ENCODE peak calls at places on chromosomes 13 and 19, in seven cellular contexts. T is mesenchymal stem cell, L is pancreas, A is PC-3, E is suprapubic skin, B is psoas muscle, R is IMR-90. K is an unnamed sample.

GRCh38 chr19:10474962-10475451 is 28.1 kb downstream of the KEAP1 start:
- DNase-seq in T (no peak), L (no peak), A (no peak), E (no peak), B (no peak), R (no peak), K (no peak)

GRCh38 chr13:40152145-40152544 is 496.7 kb downstream of the COG6 start:
- DNase-seq in T (peak; percentile 65), L (no peak), A (peak; percentile 67), E (no peak), B (no peak), R (peak; percentile 49), K (no peak)

GRCh38 chr19:10182847-10183246 is 11.9 kb downstream of the DNMT1 start:
- DNase-seq in T (no peak), L (no peak), A (no peak), E (no peak), B (no peak), R (no peak), K (no peak)

GRCh38 chr19:31572671-31573298 is 223.5 kb upstream of the TSHZ3 start:
- DNase-seq in T (no peak), L (no peak), A (no peak), E (no peak), B (no peak), R (no peak), K (no peak)

GRCh38 chr19:53961523-53962345 is 1.0 kb upstream of the CACNG8 start:
- DNase-seq in T (no peak), L (no peak), A (no peak), E (no peak), B (no peak), R (no peak), K (no peak)

GRCh38 chr19:53365899-53366493 is 491 bp downstream of the ZNF525 start:
- DNase-seq in T (no peak), L (peak; percentile 75), A (peak; percentile 50), E (no peak), B (peak; percentile 57), R (no peak), K (peak; percentile 29)

GRCh38 chr19:6532244-6532999 is 1.6 kb downstream of the TNFSF9 start:
- DNase-seq in T (no peak), L (no peak), A (no peak), E (no peak), B (no peak), R (no peak), K (no peak)

GRCh38 chr13:99996177-99996705 is 14.7 kb downstream of the ZIC2 start:
- DNase-seq in T (peak; percentile 37), L (no peak), A (no peak), E (no peak), B (no peak), R (no peak), K (no peak)

GRCh38 chr19:51034704-51035103 is at the start of gene KLK12:
- DNase-seq in T (no peak), L (no peak), A (no peak), E (no peak), B (no peak), R (no peak), K (no peak)

GRCh38 chr13:75173457-75174356 is 308.3 kb downstream of the TBC1D4 start:
- DNase-seq in T (no peak), L (no peak), A (no peak), E (no peak), B (no peak), R (no peak), K (no peak)

GRCh38 chr13:77056382-77056781 is 29.4 kb upstream of the FBXL3 start:
- DNase-seq in T (no peak), L (no peak), A (no peak), E (no peak), B (no peak), R (no peak), K (no peak)

DNA sequence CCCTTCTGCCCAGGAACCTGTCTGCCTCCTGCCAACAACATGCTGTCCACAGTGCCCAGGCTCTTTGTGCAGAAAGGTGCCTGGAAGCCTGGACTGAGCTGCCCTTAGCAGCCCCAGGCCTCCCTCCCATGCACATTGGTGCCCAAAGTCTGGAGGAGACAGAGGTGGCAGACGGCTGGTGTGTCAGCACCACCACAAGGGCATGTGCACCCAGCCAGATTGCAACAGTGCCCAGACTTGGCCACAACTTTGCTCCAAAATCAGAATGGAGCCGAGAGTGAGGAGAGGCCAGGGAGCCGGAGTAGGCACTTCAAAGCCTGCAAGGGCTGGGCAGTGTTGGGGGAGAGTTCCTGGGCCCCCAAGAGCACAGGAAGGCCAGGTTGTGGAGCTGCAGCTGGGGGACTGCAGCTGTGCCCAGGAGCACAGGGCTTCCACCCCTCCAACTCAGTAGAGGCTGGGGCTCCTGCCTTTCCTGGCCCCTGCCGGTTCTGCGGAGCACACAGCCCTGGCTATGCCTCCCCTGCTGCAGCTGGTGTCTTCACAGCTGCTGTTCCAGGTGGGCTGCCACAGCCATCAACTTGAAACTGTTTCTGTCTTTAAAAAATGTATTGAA is 1255.8 kb downstream of the SLITRK5 start:
- DNase-seq in T (no peak), L (peak; percentile 45), A (no peak), E (no peak), B (no peak), R (no peak), K (no peak)
- H3K4me1 ChIP-seq in T (no peaks in the 10 kb centered on the region), L (no peaks in the 10 kb centered on the region), A (no peaks in the 10 kb centered on the region), E (no peaks in the 10 kb centered on the region), B (no peaks in the 10 kb centered on the region), R (no peaks in the 10 kb centered on the region), K (no peaks in the 10 kb centered on the region)

GRCh38 chr19:5045956-5046338 is 77.0 kb downstream of the KDM4B start:
- DNase-seq in T (no peak), L (no peak), A (no peak), E (no peak), B (no peak), R (no peak), K (no peak)

GRCh38 chr19:5047251-5047935 is 78.5 kb downstream of the KDM4B start:
- DNase-seq in T (no peak), L (no peak), A (no peak), E (no peak), B (no peak), R (no peak), K (no peak)

GRCh38 chr19:5048091-5048726 is 79.3 kb downstream of the KDM4B start:
- DNase-seq in T (peak; percentile 74), L (peak; percentile 93), A (peak; percentile 92), E (no peak), B (peak; percentile 89), R (peak; percentile 67), K (peak; percentile 67)

GRCh38 chr19:5045015-5045414 is 76.1 kb downstream of the KDM4B start:
- DNase-seq in T (no peak), L (no peak), A (no peak), E (no peak), B (no peak), R (no peak), K (no peak)

GRCh38 chr19:5046339-5047039 is 77.6 kb downstream of the KDM4B start:
- DNase-seq in T (peak; percentile 84), L (peak; percentile 81), A (peak; percentile 99), E (no peak), B (peak; percentile 62), R (peak; percentile 40), K (peak; percentile 69)
- H3K27ac ChIP-seq in T (peak overlapping the region; percentile 60), L (peak overlapping the region; percentile 31), A (peak overlapping the region; percentile 87), E (peak overlapping the region; percentile 83), B (peak overlapping the region; percentile 66), R (peak overlapping the region; percentile 32), K (peak overlapping the region; percentile 59)

DNA sequence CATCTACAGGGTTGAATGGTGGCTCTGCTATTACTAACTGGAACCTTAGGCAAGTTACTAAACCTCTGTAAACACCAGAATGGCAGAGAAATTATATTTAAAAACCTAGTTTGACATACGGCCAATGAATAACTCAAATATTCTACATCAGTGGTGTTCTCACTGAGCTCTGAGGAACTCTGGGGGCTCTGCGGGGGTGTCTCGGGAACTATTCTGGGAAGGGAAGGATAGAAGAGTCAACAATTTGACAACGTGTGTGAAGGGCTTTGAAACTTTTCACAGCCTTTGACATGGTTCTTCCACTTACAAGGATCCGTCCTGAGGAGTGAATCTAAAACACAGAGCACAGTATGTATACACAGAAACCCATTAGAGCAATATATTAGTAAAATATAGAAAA is 38.7 kb downstream of the SOHLH2 start:
- DNase-seq in T (no peak), L (no peak), A (no peak), E (no peak), B (no peak), R (no peak), K (no peak)
- H3K4me1 ChIP-seq in T (no peaks in the 10 kb centered on the region), L (no peaks in the 10 kb centered on the region), A (no peaks in the 10 kb centered on the region), E (no peaks in the 10 kb centered on the region), B (no peaks in the 10 kb centered on the region), R (no peaks in the 10 kb centered on the region), K (no peaks in the 10 kb centered on the region)

GRCh38 chr19:16373079-16373478 is 48.5 kb downstream of the KLF2 start:
- DNase-seq in T (no peak), L (no peak), A (no peak), E (no peak), B (peak; percentile 36), R (no peak), K (no peak)

GRCh38 chr19:16373989-16374388 is 49.4 kb downstream of the KLF2 start:
- DNase-seq in T (no peak), L (peak; percentile 11), A (no peak), E (no peak), B (peak; percentile 16), R (no peak), K (no peak)

GRCh38 chr19:16375157-16375935 is 50.7 kb downstream of the KLF2 start:
- DNase-seq in T (no peak), L (peak; percentile 9), A (no peak), E (no peak), B (peak; percentile 12), R (no peak), K (no peak)

GRCh38 chr19:16373539-16373938 is 48.9 kb downstream of the KLF2 start:
- DNase-seq in T (peak; percentile 94), L (no peak), A (no peak), E (no peak), B (peak; percentile 70), R (peak; percentile 83), K (no peak)

GRCh38 chr19:16374436-16374835 is 49.8 kb downstream of the KLF2 start:
- DNase-seq in T (no peak), L (peak; percentile 17), A (no peak), E (no peak), B (peak; percentile 36), R (no peak), K (no peak)
- H3K27ac ChIP-seq in T (no peak overlapping the region), L (no peak overlapping the region), A (no peak overlapping the region), E (no peak overlapping the region), B (no peak overlapping the region), R (no peak overlapping the region), K (no peak overlapping the region)

GRCh38 chr19:11550265-11550664 is 8.8 kb downstream of the ELOF1 start:
- DNase-seq in T (no peak), L (no peak), A (no peak), E (no peak), B (no peak), R (no peak), K (no peak)
- H3K4me1 ChIP-seq in T (peaks cover 3% of the 10 kb centered on the region), L (no peaks in the 10 kb centered on the region), A (peaks cover 5% of the 10 kb centered on the region), E (no peaks in the 10 kb centered on the region), B (no peaks in the 10 kb centered on the region), R (no peaks in the 10 kb centered on the region), K (no peaks in the 10 kb centered on the region)

K was measured in lung.